ENCODE peak calls at places on chromosomes 6 and 20, in five cellular contexts. V is psoas muscle, K is fibroblast of lung, F is colonic mucosa, R is ovary. P is an unnamed sample. For H3K4me1 and H3K9me3, the result is how much of the 10 kb centered on the place peaks cover.

GRCh38 chr6:134675110-134676038 is 274.5 kb downstream of the ALDH8A1 start:
- DNase-seq in V (no peak), K (no peak), F (no peak), R (no peak), P (no peak)

GRCh38 chr6:168145747-168146596 is 67.0 kb upstream of the FRMD1 start:
- DNase-seq in V (no peak), K (no peak), F (peak), R (no peak), P (no peak)

GRCh38 chr20:46176744-46177378 is 58.7 kb downstream of the CD40 start:
- DNase-seq in V (no peak), K (no peak), F (no peak), R (no peak), P (no peak)

GRCh38 chr20:56409521-56409920 is 2.5 kb upstream of the CASS4 start:
- DNase-seq in V (no peak), K (no peak), F (no peak), R (no peak), P (no peak)

GRCh38 chr6:134451529-134451928 is 133.6 kb upstream of the SGK1 start:
- DNase-seq in V (no peak), K (no peak), F (no peak), R (no peak), P (no peak)

GRCh38 chr6:28965706-28966105 is 39.4 kb downstream of the ZNF311 start:
- DNase-seq in V (no peak), K (no peak), F (no peak), R (no peak), P (no peak)

GRCh38 chr20:11522359-11522758 is 395.3 kb upstream of the BTBD3 start:
- DNase-seq in V (no peak), K (peak), F (no peak), R (no peak), P (no peak)

GRCh38 chr6:5249451-5250122 is 11.2 kb downstream of the LYRM4 start:
- DNase-seq in V (no peak), K (peak), F (no peak), R (no peak), P (no peak)

GRCh38 chr6:137389150-137389664 is 105.0 kb downstream of the OLIG3 start:
- DNase-seq in V (no peak), K (no peak), F (peak), R (no peak), P (no peak)

GRCh38 chr6:150876598-150876997 is 11.1 kb downstream of the MTHFD1L start:
- DNase-seq in V (peak), K (peak), F (peak), R (no peak), P (no peak)

GRCh38 chr20:32356935-32357868 is 929 bp upstream of the ASXL1 start:
- DNase-seq in V (no peak), K (peak), F (peak), R (no peak), P (no peak)

GRCh38 chr20:51898788-51899187 is 96.5 kb upstream of the SALL4 start:
- DNase-seq in V (no peak), K (no peak), F (no peak), R (no peak), P (no peak)

GRCh38 chr6:152984387-152984872 is 1.6 kb upstream of the FBXO5 start:
- DNase-seq in V (no peak), K (peak), F (no peak), R (no peak), P (no peak)

GRCh38 chr6:41730531-41731436 is 4.6 kb downstream of the TFEB start:
- DNase-seq in V (peak), K (no peak), F (no peak), R (no peak), P (peak)

DNA sequence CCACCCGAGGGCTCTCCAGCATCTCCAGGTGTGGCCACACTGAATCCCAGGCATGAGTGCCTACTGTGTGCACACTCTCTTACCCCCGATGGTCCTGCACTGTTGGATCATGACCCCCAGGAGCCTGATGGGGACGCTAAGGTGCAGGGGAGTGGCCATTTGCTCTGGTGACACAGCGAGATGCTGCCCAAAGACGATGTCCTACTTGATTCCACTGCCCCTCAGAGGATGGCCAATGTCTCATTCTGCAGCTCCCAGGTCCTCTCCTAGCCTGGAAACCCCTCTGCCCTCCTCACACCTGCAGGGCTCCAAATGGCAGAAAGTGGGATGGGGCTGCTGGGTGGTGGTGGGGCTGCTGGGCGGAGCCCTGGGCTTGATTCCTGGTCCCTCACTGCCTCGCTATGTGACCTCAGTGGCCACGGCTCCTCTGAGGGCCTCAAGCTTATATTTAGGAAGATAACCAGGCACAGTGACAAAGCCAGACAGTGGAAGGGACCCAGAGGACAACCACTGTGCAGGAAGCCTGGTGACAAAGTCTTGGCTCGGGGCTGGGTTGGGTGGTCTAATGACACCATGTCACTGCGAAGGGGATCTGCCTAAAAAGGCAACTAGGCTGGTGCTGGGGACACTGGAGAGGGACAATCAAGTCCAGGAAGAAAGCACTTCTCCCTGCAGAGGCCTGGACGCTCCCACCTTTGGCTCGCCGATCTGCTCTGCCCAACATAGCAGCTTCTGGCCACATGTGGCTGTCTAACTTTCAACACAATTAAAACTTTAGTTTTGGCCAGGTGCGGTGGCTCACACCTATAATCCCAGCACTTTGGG is 28.4 kb downstream of the TGM2 start:
- DNase-seq in V (peak), K (no peak), F (no peak), R (no peak), P (peak)
- H3K4me1 ChIP-seq in V (under half), K (under half), F (under half), R (under half), P (under half)

GRCh38 chr20:34209111-34209510 is 32.1 kb upstream of the ASIP start:
- DNase-seq in V (no peak), K (no peak), F (no peak), R (no peak), P (no peak)
- H3K9me3 ChIP-seq in V (under half), K (under half), F (under half), R (under half), P (under half)

DNA sequence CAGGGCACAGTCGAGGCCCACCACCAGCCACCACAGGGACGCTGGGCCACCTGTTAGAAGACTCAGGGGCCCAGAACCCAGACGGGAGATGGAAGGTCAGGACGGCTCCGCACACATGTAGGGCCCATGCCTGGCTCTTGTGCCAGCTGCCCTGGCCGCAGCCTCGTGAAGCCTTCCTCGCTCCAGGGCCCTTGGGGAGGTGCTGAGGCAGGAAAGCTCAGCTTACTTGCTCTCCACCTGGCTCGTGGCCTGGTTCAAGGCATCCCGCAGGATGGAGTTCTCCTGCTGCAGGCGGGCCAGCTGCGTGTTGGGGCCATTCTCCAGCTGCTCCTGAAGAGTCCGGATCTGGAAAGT is 46.7 kb downstream of the RRBP1 start:
- DNase-seq in V (no peak), K (no peak), F (no peak), R (no peak), P (no peak)
- H3K27ac ChIP-seq in V (no peak), K (peak), F (no peak), R (peak), P (peak)

GRCh38 chr20:17614812-17615644 is 45.2 kb downstream of the DSTN start:
- DNase-seq in V (peak), K (no peak), F (peak), R (peak), P (peak)

GRCh38 chr20:17617212-17617867 is 47.5 kb downstream of the DSTN start:
- DNase-seq in V (peak), K (no peak), F (peak), R (peak), P (peak)

GRCh38 chr20:17616480-17617211 is 46.8 kb downstream of the DSTN start:
- DNase-seq in V (peak), K (no peak), F (peak), R (peak), P (peak)

GRCh38 chr20:17614176-17614811 is 44.4 kb downstream of the DSTN start:
- DNase-seq in V (peak), K (peak), F (peak), R (peak), P (peak)

DNA sequence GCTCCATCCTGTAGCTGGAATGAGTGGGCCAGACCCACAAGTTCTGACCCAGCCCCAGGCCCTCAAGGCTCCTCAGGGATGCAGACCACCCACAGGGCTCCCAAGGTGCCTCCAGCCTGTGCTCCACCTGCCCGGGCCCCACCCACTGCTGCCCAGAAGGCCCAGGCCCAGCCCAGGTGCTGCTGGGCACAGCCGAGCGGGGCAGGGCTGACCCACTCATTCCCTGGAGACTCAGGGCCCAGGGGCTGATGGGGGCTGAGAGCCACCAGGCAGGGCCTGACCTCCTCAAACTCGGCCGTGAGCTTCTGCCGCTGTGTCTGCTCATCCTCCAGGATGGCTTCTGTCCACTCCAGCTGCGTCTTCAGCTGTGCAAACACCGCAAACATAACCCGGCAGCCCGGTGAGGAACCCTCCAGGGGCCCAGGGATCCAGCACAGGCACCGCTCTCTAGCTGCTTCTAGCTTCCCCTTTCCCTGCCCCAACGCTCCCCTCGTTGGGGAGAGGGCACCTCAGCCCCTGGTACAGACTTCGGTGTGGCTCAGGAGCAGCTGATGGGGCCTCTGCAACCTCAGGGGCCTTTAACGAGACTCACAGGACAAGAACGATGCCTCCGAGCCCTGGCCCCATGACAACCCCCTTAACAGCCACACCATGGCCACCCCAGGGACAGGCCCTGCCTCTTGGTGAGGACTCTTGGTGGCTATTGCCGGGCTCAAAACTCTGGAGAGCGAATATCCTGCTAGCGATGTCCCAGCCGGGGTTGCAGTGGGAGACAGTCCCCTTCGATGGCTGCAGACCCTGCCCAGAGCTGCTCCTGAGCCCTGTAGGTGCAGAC is 46.0 kb downstream of the DSTN start:
- DNase-seq in V (peak), K (no peak), F (peak), R (peak), P (peak)
- H3K4me1 ChIP-seq in V (under half), K (under half), F (under half), R (under half), P (under half)

DNA sequence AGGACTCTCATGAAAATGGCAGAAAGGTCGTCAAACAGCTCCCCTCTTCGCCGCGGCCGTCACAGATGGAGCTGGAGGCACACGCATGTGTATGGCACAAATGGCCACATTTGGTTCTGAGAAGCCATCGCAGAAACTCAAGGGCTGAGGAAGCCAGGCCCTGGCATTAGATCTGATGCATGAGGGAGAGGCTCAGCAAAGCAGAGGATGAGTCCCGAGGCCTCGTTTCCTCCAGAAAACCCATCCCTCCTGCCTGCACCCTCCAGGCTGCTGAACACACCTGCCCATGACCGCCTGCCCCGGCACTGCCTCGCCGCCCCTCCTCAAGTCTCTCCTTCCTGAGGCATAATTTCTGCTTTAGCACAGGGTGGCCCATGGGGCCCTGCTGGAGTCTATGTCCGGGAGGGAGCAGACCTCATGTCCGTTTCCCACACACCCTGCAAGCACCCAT is 240.3 kb downstream of the DLL1 start:
- DNase-seq in V (peak), K (no peak), F (no peak), R (peak), P (peak)
- H3K9me3 ChIP-seq in V (under half), K (under half), F (under half), R (under half), P (under half)

GRCh38 chr6:43703512-43704429 is 16.2 kb upstream of the MRPS18A start:
- DNase-seq in V (no peak), K (no peak), F (no peak), R (no peak), P (no peak)
- H3K27ac ChIP-seq in V (peak), K (peak), F (peak), R (no peak), P (peak)

P was measured in upper lobe of right lung.